ENCODE peak calls at places on chromosomes 16 and 17, in eight cellular contexts. O, M, A, Q, G, Y, U and L are unnamed samples. For H3K36me3, the result is how much of the 10 kb centered on the place peaks cover.

GRCh38 chr17:79664925-79665738 is 54.3 kb upstream of the RBFOX3 start:
- DNase-seq in A (peak), Q (peak), M (no peak), U (peak), G (peak), O (peak), Y (peak), L (peak)

GRCh38 chr16:85757341-85757822 is 6.5 kb upstream of the C16orf74 start:
- DNase-seq in Q (no peak), M (no peak), A (no peak), Y (no peak), O (no peak), U (no peak), G (no peak), L (no peak)

GRCh38 chr17:53627511-53627910 is 195.2 kb upstream of the KIF2B start:
- DNase-seq in Q (no peak), A (no peak), O (no peak), M (no peak), G (no peak), U (no peak), Y (no peak), L (no peak)

GRCh38 chr16:53984936-53985335 is 281.0 kb downstream of the FTO start:
- DNase-seq in Y (no peak), O (no peak), U (no peak), Q (no peak), A (no peak), G (no peak), M (no peak), L (no peak)

GRCh38 chr16:84840687-84841627 is 21.2 kb downstream of the CRISPLD2 start:
- DNase-seq in U (peak), O (no peak), Q (no peak), A (no peak), M (no peak), Y (no peak), G (no peak), L (no peak)

GRCh38 chr17:56834380-56835258 is 668 bp downstream of the DGKE start:
- DNase-seq in O (peak), M (peak), Y (peak), U (peak), A (peak), Q (peak), G (peak), L (no peak)

GRCh38 chr17:29835438-29836351 is 94.3 kb downstream of the SSH2 start:
- DNase-seq in G (no peak), Y (no peak), M (no peak), Q (no peak), O (peak), A (peak), U (peak), L (no peak)

GRCh38 chr17:6995500-6996255 is at the start of gene ALOX12:
- DNase-seq in O (no peak), G (no peak), M (no peak), A (peak), Q (peak), Y (no peak), U (no peak), L (no peak)

GRCh38 chr17:75524971-75525805 is at the start of gene LLGL2:
- DNase-seq in G (peak), U (peak), A (peak), Y (peak), O (peak), Q (peak), M (peak), L (peak)

GRCh38 chr17:48351916-48352332 is 78.1 kb downstream of the SKAP1 start:
- DNase-seq in Y (no peak), G (no peak), U (no peak), M (peak), O (no peak), Q (no peak), A (no peak), L (no peak)

GRCh38 chr17:78258323-78259229 is 27.1 kb downstream of the TMEM235 start:
- DNase-seq in A (peak), Y (peak), M (peak), O (no peak), G (no peak), U (peak), Q (peak), L (no peak)

GRCh38 chr17:7238418-7239090 is 703 bp downstream of the PHF23 start:
- DNase-seq in Q (peak), M (peak), U (no peak), A (no peak), O (no peak), Y (no peak), G (no peak), L (no peak)

GRCh38 chr16:10851512-10851911 is 25.5 kb upstream of the CIITA start:
- DNase-seq in A (no peak), Q (no peak), G (no peak), O (no peak), M (no peak), Y (no peak), U (no peak), L (peak)

GRCh38 chr16:68737046-68737729 is at the start of gene CDH1:
- DNase-seq in Y (no peak), O (peak), G (peak), A (peak), Q (peak), U (peak), M (no peak), L (peak)

GRCh38 chr16:87380875-87381274 is 2.7 kb downstream of the FBXO31 start:
- DNase-seq in A (no peak), Y (no peak), O (no peak), U (peak), Q (no peak), M (no peak), G (no peak), L (no peak)

GRCh38 chr16:84616515-84616914 is 1.4 kb downstream of the COTL1 start:
- DNase-seq in A (no peak), Y (no peak), G (no peak), M (no peak), Q (no peak), U (no peak), O (peak), L (no peak)

GRCh38 chr17:80882323-80882722 is 109.3 kb upstream of the CHMP6 start:
- DNase-seq in G (no peak), U (peak), M (no peak), Y (peak), O (no peak), A (no peak), Q (peak), L (no peak)

GRCh38 chr16:65644821-65645220 is 523.0 kb upstream of the CDH11 start:
- DNase-seq in O (no peak), A (no peak), G (no peak), M (no peak), Q (no peak), U (no peak), Y (no peak), L (no peak)

GRCh38 chr16:56013962-56014552 is 138.9 kb upstream of the CES5A start:
- DNase-seq in A (no peak), Q (no peak), U (peak), O (peak), G (peak), Y (no peak), M (peak), L (peak)

GRCh38 chr17:78675836-78676235 is 98.6 kb upstream of the DNAH17 start:
- DNase-seq in M (no peak), Q (no peak), A (no peak), O (no peak), Y (no peak), G (no peak), U (no peak), L (no peak)

GRCh38 chr16:12225282-12225681 is 248.7 kb downstream of the SNX29 start:
- DNase-seq in G (no peak), O (no peak), U (no peak), A (no peak), Q (no peak), Y (no peak), M (no peak), L (no peak)

GRCh38 chr16:10323528-10323869 is 62.4 kb upstream of the ATF7IP2 start:
- DNase-seq in U (no peak), Q (no peak), O (no peak), A (no peak), G (no peak), Y (no peak), M (no peak), L (no peak)

GRCh38 chr16:26857371-26857770 is 209.4 kb upstream of the C16orf82 start:
- DNase-seq in A (no peak), M (no peak), O (no peak), Q (no peak), Y (no peak), U (no peak), G (no peak), L (no peak)

GRCh38 chr17:66398059-66398458 is 95.6 kb downstream of the PRKCA start:
- DNase-seq in O (no peak), G (no peak), A (no peak), Q (no peak), Y (no peak), U (no peak), M (no peak), L (no peak)

GRCh38 chr17:12620200-12620720 is 45.4 kb upstream of the MYOCD start:
- DNase-seq in G (no peak), O (no peak), A (no peak), Y (no peak), Q (no peak), U (no peak), M (no peak), L (no peak)

GRCh38 chr17:28746611-28747045 is 2.8 kb downstream of the TRAF4 start:
- DNase-seq in U (peak), O (peak), Q (peak), Y (peak), M (peak), G (peak), A (peak), L (no peak)
- H3K36me3 ChIP-seq in U (under half), O (under half), Q (under half), Y (under half), M (half or more), G (under half), A (under half), L (under half)

GRCh38 chr17:9951803-9952202 is 46.7 kb upstream of the RCVRN start:
- DNase-seq in A (no peak), G (no peak), M (no peak), U (no peak), Q (no peak), O (no peak), Y (no peak), L (no peak)

GRCh38 chr17:9943343-9943742 is 38.3 kb upstream of the RCVRN start:
- DNase-seq in G (no peak), Y (no peak), A (no peak), O (no peak), U (no peak), Q (no peak), M (no peak), L (no peak)

GRCh38 chr17:9948967-9949366 is 43.9 kb upstream of the RCVRN start:
- DNase-seq in Q (no peak), O (no peak), M (no peak), G (no peak), U (no peak), Y (no peak), A (no peak), L (no peak)
- H3K36me3 ChIP-seq in Q (under half), O (under half), M (under half), G (under half), U (under half), Y (under half), A (under half), L (under half)

GRCh38 chr17:32451879-32452278 is 7.6 kb downstream of the PSMD11 start:
- DNase-seq in Q (no peak), M (no peak), A (no peak), Y (no peak), U (no peak), G (no peak), O (no peak), L (no peak)
- H3K36me3 ChIP-seq in Q (under half), M (half or more), A (half or more), Y (under half), U (half or more), G (half or more), O (under half), L (under half)

GRCh38 chr17:28570716-28571254 is 539 bp downstream of the PIGS start:
- DNase-seq in M (peak), Y (peak), G (peak), A (no peak), O (peak), U (peak), Q (peak), L (no peak)
- H3K36me3 ChIP-seq in M (half or more), Y (under half), G (under half), A (under half), O (under half), U (under half), Q (under half), L (under half)

GRCh38 chr17:82080789-82081464 is 15.3 kb upstream of the DUS1L start:
- DNase-seq in U (no peak), G (no peak), Y (no peak), M (no peak), O (no peak), Q (no peak), A (no peak), L (no peak)
- H3K36me3 ChIP-seq in U (half or more), G (under half), Y (half or more), M (half or more), O (under half), Q (under half), A (half or more), L (half or more)

GRCh38 chr17:37086329-37086728 is 137.6 kb downstream of the AATF start:
- DNase-seq in A (peak), G (no peak), Y (no peak), M (no peak), O (no peak), Q (no peak), U (no peak), L (no peak)

GRCh38 chr17:37088913-37089312 is 140.2 kb downstream of the AATF start:
- DNase-seq in O (no peak), M (no peak), A (no peak), U (no peak), Y (peak), G (no peak), Q (no peak), L (no peak)

GRCh38 chr17:37089998-37090397 is 141.2 kb downstream of the AATF start:
- DNase-seq in M (no peak), U (no peak), O (no peak), G (no peak), Q (no peak), Y (no peak), A (no peak), L (no peak)

GRCh38 chr17:37088459-37088858 is 139.7 kb downstream of the AATF start:
- DNase-seq in A (peak), G (peak), M (no peak), Q (no peak), Y (no peak), U (no peak), O (no peak), L (no peak)

DNA sequence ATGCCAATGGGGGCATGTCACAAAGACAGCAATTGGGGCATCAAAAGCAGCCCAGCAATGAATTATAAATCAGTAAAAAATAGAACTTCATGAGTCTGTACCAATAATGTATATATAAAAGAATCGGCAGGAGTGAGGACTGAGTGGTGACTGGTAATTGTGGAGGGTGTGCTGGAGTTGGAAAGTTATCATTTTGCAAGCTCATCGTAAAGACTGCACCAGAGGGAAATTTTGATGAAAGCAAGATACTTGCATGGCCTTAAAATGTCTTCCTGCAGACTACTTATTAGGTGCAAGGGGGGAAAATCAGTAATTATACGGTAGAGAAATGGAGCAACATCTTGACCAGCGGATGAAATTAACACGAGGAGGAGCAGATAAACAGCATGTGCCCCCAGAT is 138.9 kb downstream of the AATF start:
- DNase-seq in M (no peak), U (no peak), G (no peak), A (no peak), Q (no peak), Y (no peak), O (no peak), L (no peak)
- H3K36me3 ChIP-seq in M (half or more), U (under half), G (under half), A (under half), Q (under half), Y (half or more), O (under half), L (under half)

GRCh38 chr17:65047939-65048338 is 8.6 kb downstream of the GNA13 start:
- DNase-seq in Q (no peak), Y (no peak), A (no peak), U (no peak), O (no peak), G (no peak), M (no peak), L (no peak)
- H3K36me3 ChIP-seq in Q (under half), Y (under half), A (under half), U (half or more), O (under half), G (under half), M (half or more), L (under half)

DNA sequence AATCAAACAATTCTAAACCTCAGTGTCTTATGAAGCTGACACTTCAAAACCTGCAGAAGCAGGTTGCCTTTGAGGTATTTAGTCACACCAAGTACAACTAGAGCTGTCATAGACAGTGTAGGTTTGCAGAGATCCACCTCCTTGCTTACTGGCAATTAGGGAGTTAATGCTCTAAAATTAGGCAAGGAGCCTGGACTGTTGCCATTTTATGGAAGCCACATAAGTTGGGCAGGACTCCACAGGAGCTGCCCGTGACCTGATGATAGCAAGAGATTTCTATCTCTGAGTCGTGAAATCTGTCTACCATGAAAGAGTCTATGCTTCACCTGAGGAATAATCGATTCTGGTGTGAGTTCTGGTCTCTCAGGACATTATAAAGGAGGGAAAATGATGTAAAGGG is 8.9 kb downstream of the EME1 start:
- DNase-seq in Y (no peak), G (no peak), A (no peak), Q (no peak), M (no peak), U (no peak), O (no peak), L (no peak)
- H3K36me3 ChIP-seq in Y (half or more), G (under half), A (half or more), Q (under half), M (half or more), U (half or more), O (half or more), L (under half)